ENCODE peak calls at places on chromosomes 1 and 21, in nine cellular contexts. M is heart left ventricle; N is fibroblast of lung; A is mammary epithelial cell; S is right cardiac atrium; J is ovary; K is cardiac muscle cell; V is aorta; B is CD8-positive, alpha-beta memory T cell. Y is an unnamed sample. For H3K4me1 and H3K9me3, the result is how much of the 10 kb centered on the place peaks cover.

GRCh38 chr1:179971563-179972496 is 17.2 kb downstream of the CEP350 start:
- DNase-seq in J (no peak), K (no peak), B (no peak), N (no peak), M (no peak), S (no peak), V (no peak), A (no peak), Y (no peak)

GRCh38 chr21:32604484-32604883 is 7.7 kb downstream of the CFAP298 start:
- DNase-seq in V (no peak), M (no peak), N (no peak), B (no peak), K (no peak), A (no peak), J (no peak), S (no peak), Y (no peak)

GRCh38 chr1:13922440-13922839 is 222.5 kb downstream of the PRDM2 start:
- DNase-seq in B (no peak), N (no peak), K (no peak), J (no peak), A (no peak), M (no peak), V (no peak), S (no peak), Y (no peak)

GRCh38 chr1:231507476-231508355 is 20.8 kb upstream of the TSNAX start:
- DNase-seq in M (no peak), K (no peak), N (no peak), V (no peak), B (no peak), J (no peak), A (peak), S (no peak), Y (no peak)

GRCh38 chr1:231407537-231408396 is 14.3 kb downstream of the EGLN1 start:
- DNase-seq in B (no peak), M (no peak), J (no peak), S (no peak), K (no peak), V (no peak), A (peak), N (no peak), Y (peak)

GRCh38 chr1:242140871-242141270 is 142.0 kb upstream of the MAP1LC3C start:
- DNase-seq in M (no peak), A (no peak), J (no peak), V (no peak), N (no peak), S (no peak), B (no peak), K (no peak), Y (no peak)

GRCh38 chr1:85850238-85850637 is 142.0 kb upstream of the ZNHIT6 start:
- DNase-seq in K (no peak), V (no peak), N (peak), S (no peak), A (peak), M (no peak), B (no peak), J (no peak), Y (no peak)

GRCh38 chr1:2587860-2588571 is 1.4 kb downstream of the PRXL2B start:
- DNase-seq in N (no peak), A (no peak), S (no peak), K (no peak), J (peak), M (peak), B (no peak), V (peak), Y (no peak)

GRCh38 chr1:178489399-178489798 is 7.4 kb downstream of the CLEC20A start:
- DNase-seq in J (no peak), V (no peak), A (no peak), S (no peak), M (no peak), K (no peak), B (no peak), N (no peak), Y (no peak)

GRCh38 chr1:109901508-109902145 is 9.0 kb upstream of the CSF1 start:
- DNase-seq in A (peak), J (no peak), N (no peak), V (peak), S (no peak), M (peak), B (no peak), K (peak), Y (no peak)

GRCh38 chr1:227887697-227888403 is 59.9 kb downstream of the WNT9A start:
- DNase-seq in K (no peak), V (peak), N (peak), S (peak), M (peak), J (peak), B (no peak), A (no peak), Y (peak)

GRCh38 chr1:82165304-82165703 is 364.6 kb downstream of the ADGRL2 start:
- DNase-seq in J (no peak), A (no peak), K (no peak), N (no peak), B (no peak), V (no peak), S (no peak), M (no peak), Y (no peak)

GRCh38 chr1:207036865-207037264 is 4.3 kb upstream of the C1orf116 start:
- DNase-seq in K (no peak), S (no peak), N (no peak), M (no peak), V (no peak), A (no peak), B (no peak), J (no peak), Y (no peak)

GRCh38 chr21:45421071-45421845 is 16.3 kb downstream of the COL18A1 start:
- DNase-seq in B (no peak), V (peak), K (peak), S (peak), N (no peak), M (peak), A (peak), J (peak), Y (no peak)

GRCh38 chr1:202958544-202959275 is 598 bp upstream of the ADIPOR1 start:
- DNase-seq in N (no peak), K (no peak), A (no peak), S (no peak), B (no peak), M (no peak), J (no peak), V (no peak), Y (no peak)

GRCh38 chr1:59332221-59332620 is 35.3 kb downstream of the FGGY start:
- DNase-seq in M (no peak), A (no peak), K (no peak), J (no peak), B (no peak), S (no peak), N (no peak), V (no peak), Y (no peak)

GRCh38 chr1:92085727-92086126 is 5.6 kb downstream of the BTBD8 start:
- DNase-seq in V (no peak), N (peak), B (no peak), J (no peak), S (no peak), M (no peak), K (peak), A (peak), Y (no peak)

GRCh38 chr1:12402159-12402673 is 172.4 kb downstream of the VPS13D start:
- DNase-seq in N (no peak), J (no peak), S (no peak), B (no peak), M (no peak), A (no peak), K (no peak), V (no peak), Y (no peak)
- H3K4me1 ChIP-seq in N (under half), J (under half), S (under half), B (under half), M (under half), A (under half), K (under half), V (under half), Y (under half)

GRCh38 chr1:248375446-248375845 is at the start of gene OR2T6:
- DNase-seq in S (no peak), N (no peak), K (no peak), J (no peak), B (no peak), V (no peak), M (no peak), A (no peak), Y (no peak)

GRCh38 chr1:248372394-248372793 is 3.2 kb upstream of the OR2T6 start:
- DNase-seq in J (no peak), N (no peak), V (no peak), S (no peak), A (no peak), B (no peak), M (no peak), K (no peak), Y (no peak)

DNA sequence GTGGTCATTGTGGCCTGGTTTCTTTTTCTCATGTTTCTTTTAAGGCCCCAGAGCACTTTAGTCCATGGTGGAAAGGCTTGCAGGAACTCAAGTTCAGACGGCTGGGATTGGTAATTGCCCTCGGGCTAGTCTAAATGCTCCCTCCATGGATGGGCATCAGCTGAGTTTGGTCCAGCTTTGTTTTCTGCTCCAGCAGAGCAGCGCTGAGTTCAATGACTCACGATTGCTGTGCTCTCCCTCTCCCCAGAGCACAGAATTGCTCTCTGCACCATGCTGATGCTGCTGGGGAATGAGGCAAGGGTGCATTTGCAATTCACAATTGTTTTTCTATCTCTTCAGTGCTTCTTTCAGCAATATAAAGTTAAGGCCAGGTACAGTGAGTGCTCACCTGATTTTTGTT is 1.8 kb upstream of the OR2T6 start:
- DNase-seq in B (no peak), M (no peak), S (no peak), V (no peak), A (no peak), J (no peak), K (no peak), N (no peak), Y (no peak)
- H3K9me3 ChIP-seq in B (under half), M (under half), S (under half), V (under half), A (under half), J (under half), K (under half), N (under half), Y (under half)

GRCh38 chr1:201019321-201019977 is 4.1 kb downstream of the KIF21B start:
- DNase-seq in J (no peak), A (peak), S (peak), V (no peak), N (peak), B (peak), K (no peak), M (peak), Y (peak)

GRCh38 chr1:201015551-201016091 is 7.9 kb downstream of the KIF21B start:
- DNase-seq in V (no peak), S (peak), K (no peak), J (no peak), M (no peak), B (no peak), N (no peak), A (no peak), Y (no peak)

GRCh38 chr1:201016211-201016651 is 7.3 kb downstream of the KIF21B start:
- DNase-seq in B (no peak), J (peak), V (no peak), S (peak), M (no peak), A (no peak), K (peak), N (peak), Y (no peak)

GRCh38 chr1:201017828-201018163 is 5.7 kb downstream of the KIF21B start:
- DNase-seq in J (no peak), A (no peak), M (no peak), B (no peak), V (no peak), K (no peak), N (no peak), S (peak), Y (no peak)

GRCh38 chr1:201016943-201017827 is 6.3 kb downstream of the KIF21B start:
- DNase-seq in N (no peak), S (peak), J (no peak), A (no peak), M (no peak), B (no peak), K (no peak), V (no peak), Y (no peak)
- H3K4me1 ChIP-seq in N (under half), S (under half), J (under half), A (under half), M (under half), B (half or more), K (under half), V (under half), Y (under half)

DNA sequence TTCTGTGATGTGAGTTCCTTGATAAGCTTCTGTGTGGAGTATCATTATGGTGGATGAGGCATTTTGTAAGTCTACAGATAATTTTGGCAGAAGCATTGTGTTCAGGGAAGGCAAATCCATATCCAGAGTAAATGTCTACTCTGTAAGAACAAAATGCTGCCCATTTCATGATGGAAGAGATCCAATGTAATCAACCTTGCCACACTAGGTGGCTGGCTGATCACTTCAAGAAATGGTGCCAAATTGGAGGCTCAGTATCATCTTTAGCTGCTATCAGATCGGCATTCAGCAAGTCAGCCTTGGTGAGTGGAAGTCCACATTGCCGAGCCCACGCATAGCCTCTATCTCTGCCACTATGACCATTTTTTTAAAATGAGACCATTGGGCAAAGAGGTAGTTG is 565.8 kb upstream of the USP24 start:
- DNase-seq in S (no peak), J (no peak), B (no peak), V (no peak), N (no peak), M (no peak), A (no peak), K (no peak), Y (no peak)
- H3K9me3 ChIP-seq in S (under half), J (under half), B (under half), V (under half), N (under half), M (under half), A (under half), K (under half), Y (under half)

GRCh38 chr1:15953791-15954201 is 22.1 kb downstream of the ZBTB17 start:
- DNase-seq in M (no peak), J (no peak), N (no peak), A (no peak), K (peak), S (no peak), V (no peak), B (no peak), Y (no peak)
- H3K4me1 ChIP-seq in M (under half), J (under half), N (half or more), A (half or more), K (half or more), S (under half), V (under half), B (half or more), Y (half or more)

DNA sequence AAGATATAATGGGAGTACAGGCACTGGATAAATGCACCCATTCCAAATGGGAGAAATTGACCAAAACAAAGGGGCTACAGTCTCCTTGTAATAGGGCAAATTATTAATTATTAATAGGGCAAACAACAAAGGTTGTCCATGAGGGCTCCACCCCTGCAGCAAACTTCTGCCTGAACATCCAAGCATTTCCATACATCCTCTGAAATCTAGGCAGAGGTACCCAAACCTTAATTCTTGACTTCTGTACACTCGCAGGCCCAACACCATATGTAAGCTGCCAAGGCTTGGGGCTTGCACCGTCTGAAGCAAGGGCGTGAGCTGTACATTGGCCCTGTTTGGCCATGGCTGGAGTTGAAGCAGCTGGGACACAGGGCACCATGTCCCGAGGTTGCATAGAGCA is 33.7 kb downstream of the TNFSF4 start:
- DNase-seq in A (no peak), B (no peak), K (no peak), V (no peak), S (no peak), J (no peak), N (no peak), M (no peak), Y (no peak)
- H3K9me3 ChIP-seq in A (under half), B (under half), K (under half), V (under half), S (under half), J (under half), N (under half), M (under half), Y (under half)